ENCODE peak calls at places on chromosome 17, in five cellular contexts. S is NCI-H1417 treated with DMSO at 0.1 percent for 48 hours, M is NCI-H2107, U is amniotic stem cell, J is T47D. P is an unnamed sample.

GRCh38 chr17:59513934-59514841 is 51.2 kb upstream of the DHX40 start:
- DNase-seq in S (peak), J (no peak), U (no peak), M (peak), P (no peak)

GRCh38 chr17:31678431-31678830 is 180.6 kb downstream of the COPRS start:
- DNase-seq in J (no peak), S (no peak), U (no peak), M (no peak), P (no peak)

GRCh38 chr17:2282297-2282873 is 21.2 kb downstream of the SMG6 start:
- DNase-seq in U (peak), J (no peak), S (no peak), M (no peak), P (peak)

GRCh38 chr17:70622382-70623260 is 453.3 kb downstream of the KCNJ2 start:
- DNase-seq in S (no peak), U (no peak), J (peak), M (no peak), P (no peak)

GRCh38 chr17:4178651-4179050 is 35.7 kb downstream of the CYB5D2 start:
- DNase-seq in J (no peak), U (no peak), S (no peak), M (no peak), P (no peak)

GRCh38 chr17:72572604-72573491 is 452.0 kb downstream of the SOX9 start:
- DNase-seq in U (no peak), M (no peak), J (no peak), S (no peak), P (no peak)

GRCh38 chr17:67365762-67366192 is 600 bp downstream of the PSMD12 start:
- DNase-seq in S (no peak), M (no peak), U (no peak), J (no peak), P (no peak)

GRCh38 chr17:74245145-74245817 is 28.8 kb upstream of the DNAI2 start:
- DNase-seq in U (no peak), S (no peak), J (no peak), M (no peak), P (no peak)

GRCh38 chr17:74042744-74043486 is 160.6 kb upstream of the RPL38 start:
- DNase-seq in U (no peak), J (no peak), M (no peak), S (no peak), P (peak)

GRCh38 chr17:57313276-57313835 is 57.0 kb downstream of the MSI2 start:
- DNase-seq in U (no peak), S (peak), M (no peak), J (no peak), P (no peak)

GRCh38 chr17:48236681-48237134 is 129.1 kb downstream of the SNX11 start:
- DNase-seq in J (no peak), M (no peak), U (no peak), S (no peak), P (no peak)

GRCh38 chr17:18967806-18968744 is 16.1 kb downstream of the SLC5A10 start:
- DNase-seq in U (no peak), M (no peak), J (no peak), S (no peak), P (no peak)

GRCh38 chr17:48023408-48024148 is 14.0 kb downstream of the COPZ2 start:
- DNase-seq in S (peak), U (peak), J (peak), M (peak), P (no peak)

GRCh38 chr17:63988741-63989621 is 9.2 kb upstream of the PRR29 start:
- DNase-seq in U (no peak), M (no peak), S (no peak), J (no peak), P (no peak)

GRCh38 chr17:13346081-13346533 is 255.6 kb downstream of the HS3ST3A1 start:
- DNase-seq in J (no peak), S (no peak), M (no peak), U (no peak), P (no peak)

GRCh38 chr17:76145231-76146052 is 4.4 kb upstream of the FOXJ1 start:
- DNase-seq in J (no peak), U (no peak), M (peak), S (no peak), P (no peak)

GRCh38 chr17:55394357-55395021 is 27.1 kb downstream of the MMD start:
- DNase-seq in M (no peak), S (no peak), J (no peak), U (no peak), P (no peak)

GRCh38 chr17:50203589-50204345 is 2.3 kb upstream of the COL1A1 start:
- DNase-seq in S (no peak), M (no peak), U (peak), J (no peak), P (no peak)

GRCh38 chr17:9175700-9176467 is 154.6 kb downstream of the NTN1 start:
- DNase-seq in U (no peak), S (no peak), J (no peak), M (no peak), P (no peak)

GRCh38 chr17:40984226-40984625 is at the start of gene KRT40:
- DNase-seq in U (no peak), J (no peak), S (no peak), M (no peak), P (no peak)

GRCh38 chr17:57484081-57484666 is 227.9 kb downstream of the MSI2 start:
- DNase-seq in M (no peak), J (no peak), U (peak), S (no peak), P (no peak)

GRCh38 chr17:66782866-66783265 is 52.1 kb upstream of the CACNG5 start:
- DNase-seq in S (no peak), J (no peak), U (no peak), M (no peak), P (no peak)